ENCODE peak calls at places on chromosomes 5 and 9, in six cellular contexts. B is GM12891, T is H1, H is K562, A is HepG2, N is GM12878. W is an unnamed sample.

GRCh38 chr9:86239053-86239770 is 20.2 kb downstream of the C9orf153 start:
- DNase-seq in B (no peak), T (no peak), H (no peak), A (no peak), N (no peak), W (no peak)

GRCh38 chr9:114006931-114007691 is 71.0 kb downstream of the AMBP start:
- DNase-seq in B (no peak), T (no peak), H (no peak), A (no peak), N (no peak), W (no peak)

GRCh38 chr5:140953234-140953633 is 13.0 kb upstream of the PCDHAC2 start:
- DNase-seq in B (no peak), T (no peak), H (no peak), A (no peak), N (no peak), W (no peak)

GRCh38 chr5:88672644-88673493 is 210.1 kb downstream of the MEF2C start:
- DNase-seq in B (no peak), T (no peak), H (no peak), A (no peak), N (no peak), W (no peak)

GRCh38 chr9:8845808-8846207 is 1046.2 kb upstream of the DMAC1 start:
- DNase-seq in B (no peak), T (no peak), H (no peak), A (no peak), N (no peak), W (no peak)

GRCh38 chr9:116269250-116269649 is 115.7 kb downstream of the PAPPA start:
- DNase-seq in B (no peak), T (no peak), H (no peak), A (no peak), N (no peak), W (no peak)

GRCh38 chr5:121144764-121145163 is 680.7 kb downstream of the PRR16 start:
- DNase-seq in B (no peak), T (no peak), H (peak; percentile 10), A (no peak), N (no peak), W (no peak)

GRCh38 chr9:124553738-124554137 is 46.5 kb upstream of the NR5A1 start:
- DNase-seq in B (no peak), T (no peak), H (no peak), A (no peak), N (no peak), W (no peak)

GRCh38 chr5:10761842-10762165 is 770 bp upstream of the DAP start:
- DNase-seq in B (no peak), T (no peak), H (peak; percentile 79), A (no peak), N (no peak), W (no peak)

GRCh38 chr5:148972958-148973357 is 89.9 kb downstream of the SH3TC2 start:
- DNase-seq in B (no peak), T (no peak), H (no peak), A (peak; percentile 13), N (no peak), W (no peak)

GRCh38 chr5:118520771-118521415 is 467.5 kb downstream of the DTWD2 start:
- DNase-seq in B (no peak), T (no peak), H (no peak), A (no peak), N (no peak), W (no peak)

GRCh38 chr9:77575785-77576184 is 72.3 kb downstream of the GNA14 start:
- DNase-seq in B (no peak), T (no peak), H (peak; percentile 25), A (no peak), N (no peak), W (no peak)

GRCh38 chr5:112420111-112420864 is 1.2 kb upstream of the EPB41L4A start:
- DNase-seq in B (peak; percentile 55), T (peak; percentile 51), H (peak; percentile 78), A (peak; percentile 41), N (peak; percentile 9), W (peak; percentile 45)

GRCh38 chr9:84166828-84167400 is 173.6 kb downstream of the SLC28A3 start:
- DNase-seq in B (no peak), T (no peak), H (no peak), A (no peak), N (no peak), W (no peak)

GRCh38 chr9:20640331-20641187 is 18.3 kb upstream of the MLLT3 start:
- DNase-seq in B (no peak), T (no peak), H (no peak), A (no peak), N (peak; percentile 99), W (no peak)

GRCh38 chr5:120108586-120109254 is 355.4 kb upstream of the PRR16 start:
- DNase-seq in B (no peak), T (no peak), H (no peak), A (no peak), N (no peak), W (no peak)

GRCh38 chr9:92724528-92725265 is 39.9 kb downstream of the BICD2 start:
- DNase-seq in B (no peak), T (no peak), H (no peak), A (no peak), N (no peak), W (no peak)

GRCh38 chr5:78269088-78269703 is 25.3 kb downstream of the AP3B1 start:
- DNase-seq in B (no peak), T (no peak), H (no peak), A (no peak), N (no peak), W (no peak)

GRCh38 chr9:124735121-124735520 is 36.0 kb downstream of the NR6A1 start:
- DNase-seq in B (no peak), T (no peak), H (no peak), A (peak; percentile 44), N (no peak), W (no peak)

GRCh38 chr9:129210125-129210524 is 32.1 kb upstream of the IER5L start:
- DNase-seq in B (no peak), T (no peak), H (no peak), A (no peak), N (no peak), W (no peak)

GRCh38 chr5:81626524-81626923 is 124.4 kb downstream of the SSBP2 start:
- DNase-seq in B (no peak), T (no peak), H (peak; percentile 55), A (peak; percentile 32), N (no peak), W (no peak)

GRCh38 chr5:35741126-35741711 is 115.5 kb upstream of the IL7R start:
- DNase-seq in B (no peak), T (no peak), H (no peak), A (peak; percentile 81), N (no peak), W (no peak)

GRCh38 chr5:34657550-34657921 is 1.4 kb downstream of the RAI14 start:
- DNase-seq in B (no peak), T (no peak), H (no peak), A (peak; percentile 16), N (no peak), W (no peak)

GRCh38 chr5:119355636-119356383 is at the start of gene TNFAIP8:
- DNase-seq in B (no peak), T (peak; percentile 17), H (no peak), A (peak; percentile 5), N (no peak), W (peak; percentile 47)

GRCh38 chr5:144800169-144800568 is 629.5 kb downstream of the KCTD16 start:
- DNase-seq in B (no peak), T (no peak), H (no peak), A (no peak), N (no peak), W (no peak)

GRCh38 chr5:137395011-137395755 is 103.9 kb downstream of the SPOCK1 start:
- DNase-seq in B (no peak), T (no peak), H (no peak), A (no peak), N (no peak), W (no peak)

GRCh38 chr9:35661756-35662350 is 3.1 kb downstream of the ARHGEF39 start:
- DNase-seq in B (no peak), T (no peak), H (no peak), A (peak; percentile 42), N (no peak), W (no peak)

GRCh38 chr5:78345485-78345884 is 14.9 kb upstream of the SCAMP1 start:
- DNase-seq in B (no peak), T (no peak), H (no peak), A (no peak), N (no peak), W (no peak)

GRCh38 chr5:115024922-115025321 is 144.8 kb downstream of the TRIM36 start:
- DNase-seq in B (no peak), T (no peak), H (no peak), A (no peak), N (no peak), W (no peak)

GRCh38 chr5:57335092-57335491 is 147.5 kb downstream of the ACTBL2 start:
- DNase-seq in B (no peak), T (no peak), H (no peak), A (peak; percentile 28), N (no peak), W (no peak)
- TF ChIP-seq TAF1 in B (no peak), T (no peak), H (no peak), A (no peak), N (no peak), W (no peak)

GRCh38 chr5:172905346-172905756 is 53.9 kb upstream of the RPL26L1 start:
- DNase-seq in B (no peak), T (no peak), H (no peak), A (no peak), N (no peak), W (no peak)
- TF ChIP-seq POLR2A in B (no peak), T (no peak), H (no peak), A (no peak), N (no peak), W (no peak)

GRCh38 chr9:136222896-136223266 is 18.0 kb upstream of the LHX3 start:
- DNase-seq in B (no peak), T (no peak), H (no peak), A (no peak), N (no peak), W (no peak)
- TF ChIP-seq POLR2AphosphoS5 in B (no peak), T (no peak), H (no peak), A (no peak), N (no peak), W (no peak)

GRCh38 chr9:133071484-133072150 is 9.8 kb downstream of the CEL start:
- DNase-seq in B (no peak), T (no peak), H (no peak), A (no peak), N (no peak), W (no peak)

GRCh38 chr9:133078486-133078885 is 16.7 kb downstream of the CEL start:
- DNase-seq in B (no peak), T (no peak), H (no peak), A (no peak), N (no peak), W (no peak)

GRCh38 chr9:133073264-133074000 is 11.7 kb downstream of the CEL start:
- DNase-seq in B (no peak), T (no peak), H (no peak), A (no peak), N (no peak), W (no peak)

GRCh38 chr9:133075925-133076324 is 14.1 kb downstream of the CEL start:
- DNase-seq in B (no peak), T (no peak), H (no peak), A (peak; percentile 14), N (no peak), W (no peak)

DNA sequence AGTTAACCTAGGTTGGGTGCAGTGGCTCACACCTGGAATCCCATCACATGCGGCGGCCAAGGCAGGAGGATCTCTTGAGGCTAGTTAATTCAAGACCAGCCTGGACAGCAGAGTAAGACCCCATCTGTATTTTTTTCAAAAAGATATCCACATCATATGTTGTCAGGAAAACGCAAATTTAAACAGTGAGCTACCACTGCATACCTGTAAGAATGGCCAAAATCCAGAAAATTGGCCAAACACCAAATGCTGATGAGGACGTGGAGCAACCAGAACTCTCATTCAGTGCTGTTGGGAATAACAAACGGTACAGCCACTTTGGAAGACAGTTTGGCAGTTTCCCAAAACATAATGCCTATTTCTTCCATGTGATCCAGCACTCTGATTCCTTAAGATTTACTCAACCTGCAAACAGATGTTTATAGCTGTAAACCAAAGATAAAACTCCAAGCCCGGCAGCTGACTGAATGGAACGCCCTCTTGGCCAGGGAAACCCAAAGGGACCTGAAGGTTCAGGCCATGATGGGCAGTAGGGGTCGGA is 12.4 kb downstream of the CEL start:
- DNase-seq in B (no peak), T (no peak), H (peak; percentile 27), A (no peak), N (no peak), W (no peak)
- TF ChIP-seq TAF1 in B (no peak), T (no peak), H (no peak), A (no peak), N (no peak), W (no peak)